ENCODE peak calls at places on chromosomes 13 and 19, in ten cellular contexts. S is dorsolateral prefrontal cortex; X is activated CD8-positive, alpha-beta T cell treated with anti-CD3 and anti-CD28 coated beads, Interleukin-2, amount 10 ng/mL, durations not matched to agents 7 days and 5 days; U is germinal center; T is stimulated activated CD4-positive, alpha-beta T cell treated with anti-CD3 and anti-CD28 coated beads, Interleukin-1b, Interleukin-23, amount 100 ng/mL, for 24 hours; E is body of pancreas; P is hepatocyte; B is DMS 273 treated with DMSO at 0.1 percent for 48 hours; N is lower leg skin; D is NCI-H2081. C is an unnamed sample.

GRCh38 chr19:44574201-44574950 is 39.0 kb upstream of the IGSF23 start:
- DNase-seq in S (no peak), X (no peak), U (no peak), T (no peak), E (no peak), P (no peak), B (no peak), N (no peak), D (no peak), C (no peak)

GRCh38 chr19:5031231-5032100 is 62.6 kb downstream of the KDM4B start:
- DNase-seq in S (peak), X (peak), U (peak), T (peak), E (peak), P (peak), B (peak), N (peak), D (peak), C (peak)

GRCh38 chr13:71754407-71754974 is 112.5 kb downstream of the DACH1 start:
- DNase-seq in S (no peak), X (no peak), U (no peak), T (no peak), E (no peak), P (no peak), B (no peak), N (no peak), D (no peak), C (no peak)

GRCh38 chr19:54255105-54255775 is 1.8 kb downstream of the LILRB5 start:
- DNase-seq in S (no peak), X (no peak), U (no peak), T (no peak), E (no peak), P (no peak), B (no peak), N (no peak), D (no peak), C (no peak)

GRCh38 chr13:27018882-27019281 is 152.7 kb downstream of the USP12 start:
- DNase-seq in S (no peak), X (no peak), U (no peak), T (no peak), E (no peak), P (no peak), B (no peak), N (no peak), D (no peak), C (no peak)

GRCh38 chr19:32862741-32863140 is 6.8 kb downstream of the SLC7A9 start:
- DNase-seq in S (no peak), X (no peak), U (no peak), T (no peak), E (no peak), P (no peak), B (no peak), N (no peak), D (no peak), C (no peak)

GRCh38 chr19:19471682-19472081 is 43.7 kb downstream of the TSSK6 start:
- DNase-seq in S (no peak), X (no peak), U (no peak), T (no peak), E (no peak), P (no peak), B (no peak), N (no peak), D (no peak), C (no peak)

GRCh38 chr19:7888145-7888825 is at the start of gene LRRC8E:
- DNase-seq in S (no peak), X (no peak), U (no peak), T (no peak), E (peak), P (peak), B (no peak), N (no peak), D (no peak), C (no peak)

GRCh38 chr13:38045278-38046048 is 175.9 kb upstream of the TRPC4 start:
- DNase-seq in S (no peak), X (no peak), U (no peak), T (no peak), E (no peak), P (peak), B (no peak), N (no peak), D (no peak), C (peak)